ENCODE peak calls at places on chromosomes 3 and 15, in seven cellular contexts. U, Y, E, S, F, L and R are unnamed samples.

GRCh38 chr3:53159415-53160135 is 1.4 kb upstream of the PRKCD start:
- DNase-seq in U (no peak), Y (peak; percentile 95), E (no peak), S (no peak), F (peak; percentile 94), L (no peak), R (no peak)

GRCh38 chr3:105836533-105836932 is 32.3 kb downstream of the CBLB start:
- DNase-seq in U (no peak), Y (peak; percentile 20), E (no peak), S (no peak), F (no peak), L (no peak), R (no peak)

GRCh38 chr3:48426401-48426909 is 3.4 kb downstream of the PLXNB1 start:
- DNase-seq in U (no peak), Y (no peak), E (no peak), S (no peak), F (no peak), L (no peak), R (no peak)

GRCh38 chr3:143240921-143241320 is 121.3 kb downstream of the CHST2 start:
- DNase-seq in U (no peak), Y (no peak), E (no peak), S (no peak), F (no peak), L (no peak), R (no peak)

GRCh38 chr3:78497025-78497424 is 1270.8 kb downstream of the ROBO1 start:
- DNase-seq in U (no peak), Y (no peak), E (no peak), S (no peak), F (no peak), L (no peak), R (no peak)

GRCh38 chr3:5122741-5123706 is 932 bp downstream of the ARL8B start:
- DNase-seq in U (no peak), Y (peak; percentile 54), E (peak; percentile 73), S (peak; percentile 67), F (peak; percentile 36), L (no peak), R (no peak)

GRCh38 chr3:148735597-148735996 is 37.9 kb downstream of the AGTR1 start:
- DNase-seq in U (no peak), Y (no peak), E (no peak), S (no peak), F (no peak), L (no peak), R (no peak)

GRCh38 chr15:59165726-59166125 is 40.9 kb upstream of the LDHAL6B start:
- DNase-seq in U (no peak), Y (no peak), E (no peak), S (no peak), F (no peak), L (no peak), R (no peak)

GRCh38 chr15:74132681-74133070 is 2.3 kb downstream of the ISLR2 start:
- DNase-seq in U (no peak), Y (no peak), E (no peak), S (peak; percentile 65), F (no peak), L (no peak), R (no peak)

GRCh38 chr15:41154412-41154811 is 38.3 kb upstream of the INO80 start:
- DNase-seq in U (no peak), Y (no peak), E (no peak), S (no peak), F (no peak), L (no peak), R (no peak)

GRCh38 chr15:25090073-25090733 is 135.4 kb downstream of the SNRPN start:
- DNase-seq in U (no peak), Y (no peak), E (no peak), S (no peak), F (no peak), L (no peak), R (no peak)

GRCh38 chr3:72492240-72492639 is 356.0 kb downstream of the SHQ1 start:
- DNase-seq in U (no peak), Y (no peak), E (no peak), S (no peak), F (no peak), L (no peak), R (no peak)

GRCh38 chr3:35664460-35664919 is 25.2 kb downstream of the ARPP21 start:
- DNase-seq in U (no peak), Y (no peak), E (no peak), S (peak; percentile 50), F (peak; percentile 31), L (no peak), R (no peak)

GRCh38 chr15:90598053-90598577 is 68.4 kb downstream of the CRTC3 start:
- DNase-seq in U (no peak), Y (peak; percentile 40), E (peak; percentile 91), S (no peak), F (peak; percentile 79), L (no peak), R (peak; percentile 37)
- TF ChIP-seq POLR2AphosphoS5 in U (peak; percentile 38), Y (no peak), E (peak; percentile 17), S (no peak), F (no peak), L (no peak), R (no peak)

GRCh38 chr15:48533982-48534381 is 111.5 kb downstream of the FBN1 start:
- DNase-seq in U (no peak), Y (no peak), E (no peak), S (no peak), F (no peak), L (no peak), R (no peak)
- TF ChIP-seq POLR2A in U (no peak), Y (no peak), E (no peak), S (no peak), F (no peak), L (no peak), R (no peak)

GRCh38 chr15:99474981-99475753 is 90.6 kb upstream of the MEF2A start:
- DNase-seq in U (no peak), Y (no peak), E (no peak), S (no peak), F (no peak), L (no peak), R (no peak)
- TF ChIP-seq POLR2AphosphoS5 in U (no peak), Y (no peak), E (no peak), S (no peak), F (no peak), L (no peak), R (no peak)

DNA sequence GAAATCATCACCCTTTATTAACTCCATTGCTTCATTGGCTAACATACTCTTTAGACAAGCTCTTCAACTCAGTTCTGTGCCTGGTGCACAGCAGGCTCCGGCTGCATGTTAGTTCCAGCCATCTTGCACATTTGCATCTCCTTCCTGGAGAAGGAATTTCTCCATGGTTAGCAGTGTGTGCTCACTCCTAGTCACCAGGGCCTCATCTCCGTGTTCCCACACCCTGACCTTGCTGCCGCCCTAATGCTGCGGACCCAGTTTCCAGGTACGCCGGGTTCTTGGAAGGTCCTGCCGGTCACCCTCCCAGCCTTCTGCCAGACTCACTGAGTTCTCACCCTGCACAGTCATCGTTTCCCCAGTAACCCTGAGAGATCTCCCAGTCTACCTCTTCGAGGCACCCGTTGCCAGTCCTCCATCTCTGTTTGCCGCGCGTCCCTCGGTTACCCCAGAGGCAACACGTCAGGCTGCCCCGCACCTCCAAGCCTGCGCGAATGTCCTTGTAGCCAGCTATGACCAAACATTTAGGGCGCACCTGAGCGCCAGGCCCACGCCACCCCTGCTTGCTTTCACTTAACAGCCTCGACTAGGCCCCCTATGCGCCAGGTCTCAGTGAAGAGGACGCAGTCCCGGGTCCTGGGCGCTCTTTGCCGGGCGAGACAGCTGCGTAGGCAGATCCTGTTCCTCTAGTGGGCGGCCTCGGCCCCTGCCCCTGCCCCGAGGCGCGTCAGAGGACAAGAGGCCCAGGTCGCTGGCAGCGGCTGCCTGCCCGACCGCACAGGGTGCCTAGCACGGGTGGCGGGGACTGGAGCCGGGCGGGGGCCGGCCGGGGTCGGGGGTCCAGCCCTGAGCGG is 744 bp upstream of the ZNF592 start:
- DNase-seq in U (peak; percentile 96), Y (peak; percentile 63), E (peak; percentile 74), S (peak; percentile 89), F (peak; percentile 80), L (no peak), R (no peak)
- TF ChIP-seq POLR2A in U (no peak), Y (peak; percentile 53), E (peak; percentile 70), S (no peak), F (peak; percentile 45), L (no peak), R (peak; percentile 23)

GRCh38 chr3:62131620-62132019 is 241.7 kb downstream of the FEZF2 start:
- DNase-seq in U (no peak), Y (no peak), E (peak; percentile 2), S (no peak), F (no peak), L (peak; percentile 2), R (no peak)

GRCh38 chr3:62131050-62131449 is 242.3 kb downstream of the FEZF2 start:
- DNase-seq in U (no peak), Y (no peak), E (no peak), S (no peak), F (no peak), L (no peak), R (no peak)

GRCh38 chr3:62127116-62127515 is 246.2 kb downstream of the FEZF2 start:
- DNase-seq in U (no peak), Y (no peak), E (no peak), S (no peak), F (no peak), L (no peak), R (no peak)

GRCh38 chr3:62125376-62125775 is 248.0 kb downstream of the FEZF2 start:
- DNase-seq in U (no peak), Y (no peak), E (no peak), S (no peak), F (no peak), L (no peak), R (no peak)

GRCh38 chr3:62128028-62128427 is 245.3 kb downstream of the FEZF2 start:
- DNase-seq in U (no peak), Y (no peak), E (no peak), S (no peak), F (no peak), L (no peak), R (no peak)
- TF ChIP-seq POLR2AphosphoS5 in U (no peak), Y (no peak), E (no peak), S (no peak), F (no peak), L (no peak), R (no peak)

GRCh38 chr15:94081829-94082228 is 149.5 kb upstream of the MCTP2 start:
- DNase-seq in U (peak; percentile 75), Y (no peak), E (no peak), S (no peak), F (no peak), L (no peak), R (no peak)

GRCh38 chr15:94079968-94080367 is 151.4 kb upstream of the MCTP2 start:
- DNase-seq in U (peak; percentile 84), Y (no peak), E (no peak), S (no peak), F (no peak), L (no peak), R (no peak)

GRCh38 chr15:94080416-94080815 is 150.9 kb upstream of the MCTP2 start:
- DNase-seq in U (peak; percentile 89), Y (no peak), E (no peak), S (peak; percentile 47), F (no peak), L (no peak), R (no peak)

GRCh38 chr15:94080989-94081605 is 150.3 kb upstream of the MCTP2 start:
- DNase-seq in U (no peak), Y (no peak), E (no peak), S (no peak), F (no peak), L (no peak), R (no peak)

DNA sequence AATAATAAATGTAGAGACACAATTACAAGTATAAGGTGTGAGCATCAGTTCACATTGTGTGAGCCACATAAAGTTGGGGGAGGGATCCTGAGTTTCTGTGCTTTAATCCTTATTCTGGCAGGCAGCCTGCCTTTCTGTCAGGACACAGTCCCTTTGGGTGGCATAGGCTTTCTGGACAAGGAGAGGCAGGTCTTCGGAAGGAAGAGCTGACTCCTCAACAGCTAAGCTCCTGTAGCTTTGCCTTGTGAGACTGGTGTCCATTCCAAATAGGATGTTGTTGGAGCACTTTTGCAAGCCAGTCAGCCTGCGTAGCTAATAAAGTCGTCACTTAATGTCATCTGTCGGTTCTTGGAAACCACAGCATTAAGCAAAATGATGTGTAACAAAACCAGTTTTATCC is 151.9 kb upstream of the MCTP2 start:
- DNase-seq in U (peak; percentile 64), Y (no peak), E (no peak), S (no peak), F (no peak), L (no peak), R (no peak)
- TF ChIP-seq POLR2A in U (no peak), Y (no peak), E (no peak), S (no peak), F (no peak), L (no peak), R (no peak)